ENCODE peak calls at places on chromosomes 7 and 10, in eight cellular contexts. D, P, Q, M, J, Y, R and E are unnamed samples.

GRCh38 chr10:104614245-104614831 is 26.8 kb upstream of the SORCS3 start:
- DNase-seq in M (peak), R (no peak), P (no peak), Q (peak), D (peak), J (no peak), Y (no peak), E (peak)

GRCh38 chr7:45625714-45626440 is 51.7 kb downstream of the ADCY1 start:
- DNase-seq in Q (no peak), J (no peak), D (no peak), P (no peak), M (no peak), R (no peak), Y (no peak), E (no peak)

GRCh38 chr7:100435401-100436304 is 644 bp downstream of the PPP1R35 start:
- DNase-seq in P (no peak), R (peak), D (peak), Q (peak), Y (peak), J (peak), M (peak), E (no peak)

GRCh38 chr7:32500922-32501341 is 5.6 kb downstream of the AVL9 start:
- DNase-seq in Y (no peak), P (no peak), Q (no peak), J (no peak), M (no peak), D (no peak), R (no peak), E (peak)

GRCh38 chr7:84538268-84538667 is 343.7 kb upstream of the SEMA3A start:
- DNase-seq in J (no peak), D (no peak), Y (no peak), Q (no peak), M (no peak), R (no peak), P (no peak), E (no peak)

GRCh38 chr10:104324931-104325330 is 13.3 kb downstream of the ITPRIP start:
- DNase-seq in J (no peak), D (no peak), M (no peak), R (peak), Y (no peak), Q (no peak), P (no peak), E (no peak)

GRCh38 chr10:110918269-110918632 is 729 bp downstream of the BBIP1 start:
- DNase-seq in D (peak), M (peak), P (peak), J (peak), R (peak), Y (no peak), Q (no peak), E (peak)

GRCh38 chr7:138125598-138126111 is 49.4 kb downstream of the AKR1D1 start:
- DNase-seq in M (no peak), J (no peak), R (no peak), Y (no peak), Q (no peak), D (no peak), P (no peak), E (no peak)

GRCh38 chr10:93464826-93465388 is 17.2 kb downstream of the MYOF start:
- DNase-seq in D (no peak), Q (no peak), Y (no peak), M (no peak), J (no peak), P (no peak), R (no peak), E (no peak)

GRCh38 chr7:108463613-108464012 is 7.4 kb upstream of the NRCAM start:
- DNase-seq in Q (no peak), J (no peak), Y (no peak), P (no peak), M (no peak), R (no peak), D (no peak), E (no peak)

GRCh38 chr10:97217299-97217698 is 31.5 kb upstream of the SLIT1 start:
- DNase-seq in J (no peak), Q (no peak), P (no peak), M (no peak), D (no peak), R (no peak), Y (no peak), E (no peak)

GRCh38 chr10:32377458-32378370 is 30.8 kb upstream of the EPC1 start:
- DNase-seq in J (peak), D (no peak), Q (peak), Y (no peak), M (peak), R (no peak), P (no peak), E (no peak)

GRCh38 chr7:154794147-154794780 is 208.7 kb downstream of the PAXIP1 start:
- DNase-seq in R (no peak), J (peak), P (no peak), M (peak), Q (no peak), Y (peak), D (peak), E (no peak)

GRCh38 chr10:99779335-99779734 is 3.1 kb upstream of the ABCC2 start:
- DNase-seq in D (no peak), R (no peak), Q (no peak), Y (no peak), P (no peak), J (no peak), M (no peak), E (no peak)

GRCh38 chr10:64334084-64334483 is 812.9 kb downstream of the REEP3 start:
- DNase-seq in Q (no peak), D (no peak), M (no peak), R (no peak), P (no peak), J (no peak), Y (no peak), E (no peak)

GRCh38 chr7:116113310-116113709 is 82.7 kb upstream of the TFEC start:
- DNase-seq in Q (no peak), P (no peak), M (no peak), J (no peak), Y (no peak), D (no peak), R (no peak), E (no peak)

GRCh38 chr7:124201768-124202349 is 169.0 kb upstream of the TMEM229A start:
- DNase-seq in D (no peak), R (no peak), Q (no peak), M (no peak), Y (no peak), P (no peak), J (no peak), E (no peak)

GRCh38 chr10:58189269-58189668 is 78.4 kb downstream of the IPMK start:
- DNase-seq in Y (no peak), M (no peak), J (no peak), P (no peak), R (no peak), D (no peak), Q (no peak), E (no peak)

GRCh38 chr10:113960617-113961260 is 82.9 kb upstream of the ADRB1 start:
- DNase-seq in D (no peak), R (no peak), M (no peak), J (peak), P (no peak), Y (no peak), Q (no peak), E (no peak)

GRCh38 chr7:111098011-111098925 is 7.3 kb downstream of the LRRN3 start:
- DNase-seq in M (no peak), J (peak), R (no peak), P (no peak), D (no peak), Y (no peak), Q (no peak), E (no peak)

GRCh38 chr10:77416327-77417135 is 221.1 kb downstream of the KCNMA1 start:
- DNase-seq in M (no peak), R (no peak), J (no peak), Y (no peak), D (no peak), P (no peak), Q (no peak), E (no peak)

GRCh38 chr7:134910214-134910890 is 76.0 kb upstream of the AGBL3 start:
- DNase-seq in Y (no peak), Q (no peak), D (no peak), M (no peak), R (no peak), J (no peak), P (no peak), E (peak)

GRCh38 chr10:456486-456885 is 233.0 kb downstream of the DIP2C start:
- DNase-seq in Y (no peak), D (no peak), Q (no peak), P (no peak), R (no peak), M (no peak), J (no peak), E (no peak)

GRCh38 chr10:33381897-33382578 is 47.6 kb upstream of the NRP1 start:
- DNase-seq in P (no peak), D (no peak), J (peak), Q (peak), M (no peak), R (no peak), Y (no peak), E (no peak)

GRCh38 chr10:124867304-124867703 is 65.7 kb downstream of the ABRAXAS2 start:
- DNase-seq in Y (no peak), D (no peak), J (no peak), P (no peak), Q (no peak), R (no peak), M (no peak), E (no peak)

GRCh38 chr7:1021931-1022330 is 22.4 kb upstream of the GPR146 start:
- DNase-seq in Y (peak), P (no peak), R (no peak), J (no peak), Q (no peak), D (no peak), M (no peak), E (no peak)

GRCh38 chr7:104859754-104860426 is 154.1 kb upstream of the KMT2E start:
- DNase-seq in Q (no peak), M (no peak), D (no peak), P (no peak), Y (no peak), J (no peak), R (no peak), E (no peak)

DNA sequence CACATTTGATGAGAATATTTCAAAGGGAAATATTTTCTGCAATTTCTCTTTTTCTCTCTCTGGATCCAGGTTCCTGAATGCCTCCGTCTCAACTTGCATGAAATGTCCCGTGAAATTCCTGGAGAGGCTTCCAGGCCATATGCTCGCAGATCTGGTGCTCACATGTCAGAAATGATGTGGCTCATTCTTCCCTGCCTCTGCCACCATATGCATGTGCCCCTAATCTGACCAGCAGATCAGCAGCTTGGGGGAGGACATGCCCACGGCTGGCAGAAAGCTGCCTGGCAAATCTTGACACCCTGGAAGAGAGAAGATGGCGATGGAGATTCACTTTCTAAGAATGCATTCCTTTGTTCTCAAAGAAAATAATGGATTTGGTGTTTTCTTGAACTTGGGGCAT is 490.7 kb downstream of the RPS24 start:
- DNase-seq in M (no peak), Q (peak), P (no peak), D (no peak), Y (no peak), R (no peak), J (no peak), E (no peak)
- TF ChIP-seq EP300 in M (no peak), Q (no peak), P (no peak), D (no peak), Y (no peak), R (no peak), J (no peak), E (no peak)

DNA sequence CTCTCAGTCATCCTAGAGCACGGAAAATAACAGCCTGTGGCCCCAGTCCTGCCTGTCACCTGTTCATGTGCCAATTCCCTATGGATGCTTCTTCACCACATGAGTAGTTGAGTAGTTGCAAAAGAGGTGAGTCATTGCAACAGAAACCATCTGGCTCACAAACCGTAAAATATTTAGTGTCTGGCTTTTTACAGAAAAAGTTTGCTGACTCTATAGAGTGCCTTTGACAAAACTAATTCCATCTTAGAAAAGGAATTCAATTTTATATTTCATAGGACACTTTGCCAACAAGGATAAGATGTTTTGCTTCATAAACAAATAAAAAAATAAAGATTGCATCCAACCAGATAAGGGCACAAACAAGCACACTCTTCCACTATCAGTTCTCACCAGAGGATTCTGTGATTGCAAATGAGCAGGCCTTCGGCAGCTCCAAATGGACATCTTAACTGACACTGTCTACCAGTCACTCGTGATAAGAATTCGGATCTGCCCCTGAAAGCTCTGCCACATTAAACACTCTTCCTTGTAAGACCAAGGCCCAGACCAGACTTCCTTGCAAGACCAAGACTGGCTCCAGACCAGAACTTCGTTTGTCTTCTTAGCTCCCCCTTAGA is 242.7 kb upstream of the SEMA3C start:
- DNase-seq in J (no peak), Y (no peak), Q (no peak), P (no peak), R (peak), D (no peak), M (peak), E (no peak)
- TF ChIP-seq POLR2AphosphoS5 in J (no peak), Y (no peak), Q (peak), P (peak), R (no peak), D (no peak), M (peak), E (peak)

GRCh38 chr10:7264313-7264741 is 146.5 kb downstream of the SFMBT2 start:
- DNase-seq in Q (peak), J (no peak), P (no peak), Y (no peak), D (no peak), R (no peak), M (no peak), E (no peak)

GRCh38 chr10:7260912-7261700 is 149.7 kb downstream of the SFMBT2 start:
- DNase-seq in P (no peak), M (no peak), J (no peak), D (no peak), Q (no peak), R (no peak), Y (no peak), E (no peak)

GRCh38 chr10:7258948-7259523 is 151.8 kb downstream of the SFMBT2 start:
- DNase-seq in Q (peak), Y (no peak), D (no peak), P (no peak), J (peak), R (no peak), M (no peak), E (no peak)

GRCh38 chr10:7260412-7260900 is 150.4 kb downstream of the SFMBT2 start:
- DNase-seq in R (peak), M (peak), Q (peak), D (no peak), P (no peak), Y (no peak), J (peak), E (peak)
- TF ChIP-seq EP300 in R (peak), M (no peak), Q (no peak), D (no peak), P (no peak), Y (no peak), J (no peak), E (no peak)

GRCh38 chr7:128838981-128839731 is 8.9 kb downstream of the FLNC start:
- DNase-seq in Y (peak), R (no peak), Q (no peak), M (no peak), D (no peak), P (no peak), J (no peak), E (no peak)
- TF ChIP-seq POLR2AphosphoS5 in Y (no peak), R (no peak), Q (no peak), M (no peak), D (no peak), P (no peak), J (no peak), E (no peak)

GRCh38 chr7:86929293-86930109 is 130.0 kb downstream of the ELAPOR2 start:
- DNase-seq in J (no peak), Q (no peak), D (no peak), P (no peak), Y (no peak), M (no peak), R (no peak), E (no peak)

GRCh38 chr7:86928308-86928707 is 131.1 kb downstream of the ELAPOR2 start:
- DNase-seq in P (no peak), J (no peak), D (no peak), R (no peak), M (no peak), Y (no peak), Q (no peak), E (no peak)

GRCh38 chr7:86923530-86923929 is 135.9 kb downstream of the ELAPOR2 start:
- DNase-seq in R (no peak), Q (no peak), D (no peak), P (no peak), J (no peak), M (no peak), Y (no peak), E (no peak)

GRCh38 chr7:86925221-86925620 is 134.2 kb downstream of the ELAPOR2 start:
- DNase-seq in Q (no peak), Y (no peak), J (no peak), M (no peak), D (no peak), P (no peak), R (no peak), E (no peak)

DNA sequence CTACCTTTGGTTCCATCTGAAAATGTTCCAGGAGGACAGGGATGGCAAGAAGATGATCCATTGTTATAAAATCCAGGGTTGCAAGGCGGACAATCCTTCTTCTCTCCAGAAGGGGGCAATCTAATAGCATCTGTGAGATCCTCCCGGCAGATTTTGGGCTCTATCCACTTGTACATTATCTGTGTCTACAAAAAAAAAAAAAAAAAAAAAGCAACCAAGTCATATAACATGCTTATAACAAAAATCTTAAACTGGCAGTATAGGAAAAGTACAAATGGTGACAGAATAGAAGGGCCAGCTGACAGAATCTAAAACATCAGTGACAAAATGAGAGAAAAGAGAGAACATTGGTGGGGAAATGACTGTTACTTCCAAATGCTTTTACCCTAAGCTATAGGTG is 132.7 kb downstream of the ELAPOR2 start:
- DNase-seq in Y (no peak), Q (peak), D (no peak), P (no peak), J (no peak), M (peak), R (no peak), E (no peak)
- TF ChIP-seq EP300 in Y (no peak), Q (no peak), D (no peak), P (no peak), J (no peak), M (no peak), R (no peak), E (no peak)

GRCh38 chr10:22183771-22184466 is 33.9 kb downstream of the EBLN1 start:
- DNase-seq in Y (no peak), D (no peak), Q (no peak), M (no peak), J (no peak), R (no peak), P (no peak), E (no peak)
- TF ChIP-seq POLR2AphosphoS5 in Y (no peak), D (no peak), Q (no peak), M (no peak), J (no peak), R (no peak), P (no peak), E (no peak)

GRCh38 chr10:43125881-43126731 is 12.1 kb upstream of the CSGALNACT2 start:
- DNase-seq in R (no peak), M (no peak), J (peak), Y (no peak), D (peak), Q (no peak), P (peak), E (peak)
- TF ChIP-seq EP300 in R (no peak), M (no peak), J (no peak), Y (no peak), D (no peak), Q (no peak), P (no peak), E (no peak)

GRCh38 chr10:62067560-62067959 is 166.1 kb downstream of the ARID5B start:
- DNase-seq in P (no peak), R (no peak), M (no peak), Y (no peak), D (no peak), J (no peak), Q (no peak), E (no peak)

GRCh38 chr10:62062752-62063512 is 161.4 kb downstream of the ARID5B start:
- DNase-seq in D (no peak), P (no peak), Y (no peak), M (no peak), Q (no peak), J (no peak), R (no peak), E (no peak)

GRCh38 chr10:62062028-62062427 is 160.5 kb downstream of the ARID5B start:
- DNase-seq in P (no peak), D (no peak), R (no peak), Y (no peak), J (no peak), M (no peak), Q (no peak), E (no peak)

GRCh38 chr10:62059424-62059913 is 158.0 kb downstream of the ARID5B start:
- DNase-seq in J (no peak), R (no peak), Y (no peak), P (no peak), Q (no peak), D (no peak), M (no peak), E (no peak)

GRCh38 chr10:62063795-62064472 is 162.4 kb downstream of the ARID5B start:
- DNase-seq in P (no peak), J (no peak), D (no peak), M (no peak), Y (no peak), Q (no peak), R (peak), E (no peak)
- TF ChIP-seq POLR2AphosphoS5 in P (peak), J (peak), D (no peak), M (no peak), Y (peak), Q (no peak), R (peak), E (peak)

GRCh38 chr7:18573410-18574234 is 78.1 kb downstream of the HDAC9 start:
- DNase-seq in R (no peak), Q (no peak), P (no peak), M (no peak), Y (peak), D (no peak), J (no peak), E (no peak)

GRCh38 chr7:18570441-18570840 is 74.9 kb downstream of the HDAC9 start:
- DNase-seq in J (no peak), D (no peak), P (no peak), M (no peak), Y (no peak), Q (no peak), R (no peak), E (no peak)

GRCh38 chr7:18572885-18573284 is 77.3 kb downstream of the HDAC9 start:
- DNase-seq in Q (no peak), Y (no peak), P (no peak), R (no peak), M (no peak), J (no peak), D (no peak), E (no peak)

GRCh38 chr7:18574235-18574540 is 78.6 kb downstream of the HDAC9 start:
- DNase-seq in Q (no peak), R (no peak), Y (no peak), J (no peak), P (no peak), M (no peak), D (no peak), E (no peak)

GRCh38 chr7:18570890-18571478 is 75.4 kb downstream of the HDAC9 start:
- DNase-seq in D (no peak), P (no peak), Q (peak), R (no peak), M (no peak), J (no peak), Y (no peak), E (no peak)
- TF ChIP-seq EP300 in D (no peak), P (no peak), Q (no peak), R (no peak), M (no peak), J (no peak), Y (no peak), E (no peak)

GRCh38 chr10:46075869-46076268 is 29.8 kb upstream of the MSMB start:
- DNase-seq in Y (no peak), P (no peak), M (no peak), J (no peak), R (no peak), D (no peak), Q (no peak), E (no peak)

GRCh38 chr10:46079831-46080585 is 33.9 kb upstream of the MSMB start:
- DNase-seq in Q (no peak), J (no peak), Y (no peak), R (no peak), M (no peak), D (no peak), P (peak), E (peak)

GRCh38 chr10:46077616-46078268 is 31.7 kb upstream of the MSMB start:
- DNase-seq in Y (no peak), M (no peak), R (no peak), P (no peak), J (no peak), D (no peak), Q (no peak), E (peak)

GRCh38 chr10:46074547-46074946 is 28.5 kb upstream of the MSMB start:
- DNase-seq in D (no peak), Q (no peak), R (no peak), M (no peak), Y (no peak), P (peak), J (no peak), E (peak)

GRCh38 chr10:46077141-46077554 is 31.1 kb upstream of the MSMB start:
- DNase-seq in M (no peak), D (no peak), Q (no peak), R (no peak), P (no peak), J (no peak), Y (no peak), E (peak)
- TF ChIP-seq POLR2AphosphoS5 in M (no peak), D (no peak), Q (no peak), R (no peak), P (no peak), J (no peak), Y (no peak), E (no peak)